ENCODE peak calls at places on chromosome 20, in ten cellular contexts. E, K, A, P, N, H, Q, V, R and Y are unnamed samples.

GRCh38 chr20:51532577-51533191 is 9.8 kb downstream of the NFATC2 start:
- DNase-seq in N (no peak), A (no peak), P (no peak), R (peak), V (no peak), K (peak), E (peak), H (no peak), Q (no peak), Y (no peak)

GRCh38 chr20:47355489-47356219 is 845 bp downstream of the ZMYND8 start:
- DNase-seq in K (no peak), E (peak), A (peak), V (no peak), R (no peak), H (no peak), Q (no peak), P (no peak), N (no peak), Y (no peak)

GRCh38 chr20:51457281-51457932 is 85.1 kb downstream of the NFATC2 start:
- DNase-seq in E (no peak), H (no peak), R (peak), V (peak), K (peak), N (no peak), P (no peak), A (peak), Q (peak), Y (no peak)

GRCh38 chr20:31945790-31946189 is 6.1 kb downstream of the PDRG1 start:
- DNase-seq in R (no peak), A (no peak), E (no peak), P (no peak), H (no peak), K (peak), Q (no peak), V (no peak), N (no peak), Y (no peak)

GRCh38 chr20:21185849-21186248 is 60.0 kb downstream of the KIZ start:
- DNase-seq in H (no peak), P (no peak), K (no peak), E (no peak), N (no peak), V (no peak), R (no peak), A (no peak), Q (no peak), Y (no peak)

GRCh38 chr20:41627611-41628244 is 9.6 kb upstream of the CHD6 start:
- DNase-seq in R (no peak), P (no peak), A (peak), K (no peak), V (no peak), Q (no peak), H (no peak), N (no peak), E (no peak), Y (no peak)

GRCh38 chr20:9035129-9035528 is 33.8 kb upstream of the PLCB4 start:
- DNase-seq in N (no peak), R (no peak), A (no peak), E (no peak), Q (peak), V (no peak), K (no peak), H (no peak), P (no peak), Y (no peak)

GRCh38 chr20:59648720-59649119 is 44.4 kb downstream of the PHACTR3 start:
- DNase-seq in A (no peak), V (no peak), R (no peak), N (peak), K (no peak), P (no peak), Q (no peak), E (no peak), H (no peak), Y (no peak)

GRCh38 chr20:13336308-13337089 is 115.4 kb downstream of the ISM1 start:
- DNase-seq in K (no peak), A (no peak), R (no peak), Q (no peak), V (peak), E (no peak), H (no peak), P (no peak), N (no peak), Y (no peak)

GRCh38 chr20:53960586-53961386 is 109.6 kb downstream of the BCAS1 start:
- DNase-seq in Q (no peak), V (no peak), P (no peak), E (no peak), H (no peak), K (no peak), A (no peak), N (no peak), R (no peak), Y (no peak)

GRCh38 chr20:15005300-15005986 is 668.0 kb upstream of the FLRT3 start:
- DNase-seq in V (no peak), R (no peak), E (no peak), K (no peak), N (no peak), A (no peak), P (no peak), H (peak), Q (no peak), Y (no peak)

GRCh38 chr20:55253765-55254164 is 751.6 kb downstream of the CBLN4 start:
- DNase-seq in K (no peak), E (no peak), Q (no peak), R (peak), P (no peak), V (no peak), N (no peak), A (no peak), H (peak), Y (no peak)

GRCh38 chr20:37202267-37202943 is 23.1 kb upstream of the MROH8 start:
- DNase-seq in V (peak), H (peak), K (no peak), A (peak), Q (peak), P (peak), E (no peak), R (peak), N (no peak), Y (peak)

GRCh38 chr20:55632592-55632991 is 372.7 kb downstream of the CBLN4 start:
- DNase-seq in Q (no peak), E (no peak), N (no peak), H (no peak), P (no peak), R (no peak), V (no peak), K (no peak), A (no peak), Y (no peak)

GRCh38 chr20:20225325-20225724 is 142.6 kb upstream of the INSM1 start:
- DNase-seq in R (no peak), Q (no peak), N (no peak), H (no peak), K (no peak), V (no peak), E (no peak), P (no peak), A (no peak), Y (no peak)

GRCh38 chr20:33685328-33686007 is 717 bp downstream of the E2F1 start:
- DNase-seq in R (peak), V (no peak), A (peak), H (no peak), K (no peak), E (no peak), N (no peak), P (no peak), Q (no peak), Y (peak)

GRCh38 chr20:62331347-62331746 is 28.6 kb downstream of the ADRM1 start:
- DNase-seq in R (no peak), P (no peak), H (no peak), A (no peak), K (peak), N (no peak), V (no peak), E (no peak), Q (no peak), Y (no peak)

GRCh38 chr20:8933391-8933807 is 135.5 kb upstream of the PLCB4 start:
- DNase-seq in N (no peak), H (no peak), P (no peak), Q (no peak), E (no peak), A (no peak), R (peak), K (no peak), V (no peak), Y (no peak)

GRCh38 chr20:50794846-50795634 is at the start of gene BCAS4:
- DNase-seq in H (peak), R (peak), V (peak), E (peak), A (peak), Q (peak), P (peak), N (peak), K (peak), Y (peak)

GRCh38 chr20:48739395-48740268 is 88.2 kb downstream of the PREX1 start:
- DNase-seq in N (no peak), R (no peak), A (no peak), E (no peak), P (no peak), K (no peak), H (no peak), V (no peak), Q (no peak), Y (no peak)

GRCh38 chr20:23225407-23226060 is 125.1 kb upstream of the NXT1 start:
- DNase-seq in N (no peak), V (peak), H (no peak), E (peak), R (peak), Q (no peak), A (no peak), K (peak), P (no peak), Y (no peak)

GRCh38 chr20:37417857-37418501 is 72.0 kb downstream of the SRC start:
- DNase-seq in K (no peak), A (no peak), N (no peak), Q (no peak), R (peak), V (no peak), E (no peak), P (no peak), H (no peak), Y (no peak)

GRCh38 chr20:9147553-9148024 is 78.7 kb downstream of the PLCB4 start:
- DNase-seq in E (no peak), P (no peak), V (peak), K (no peak), A (no peak), N (no peak), R (peak), H (no peak), Q (no peak), Y (no peak)

GRCh38 chr20:57526067-57526884 is 1.3 kb upstream of the CTCFL start:
- DNase-seq in P (peak), Q (peak), H (no peak), K (no peak), A (peak), V (no peak), N (no peak), E (no peak), R (no peak), Y (no peak)

GRCh38 chr20:25470045-25470444 is 62.6 kb downstream of the GINS1 start:
- DNase-seq in N (no peak), R (peak), A (peak), H (peak), E (no peak), Q (peak), V (no peak), K (no peak), P (peak), Y (peak)

GRCh38 chr20:48731581-48731980 is 96.2 kb downstream of the PREX1 start:
- DNase-seq in Q (no peak), H (no peak), A (no peak), E (no peak), V (no peak), K (no peak), N (no peak), P (no peak), R (no peak), Y (no peak)

DNA sequence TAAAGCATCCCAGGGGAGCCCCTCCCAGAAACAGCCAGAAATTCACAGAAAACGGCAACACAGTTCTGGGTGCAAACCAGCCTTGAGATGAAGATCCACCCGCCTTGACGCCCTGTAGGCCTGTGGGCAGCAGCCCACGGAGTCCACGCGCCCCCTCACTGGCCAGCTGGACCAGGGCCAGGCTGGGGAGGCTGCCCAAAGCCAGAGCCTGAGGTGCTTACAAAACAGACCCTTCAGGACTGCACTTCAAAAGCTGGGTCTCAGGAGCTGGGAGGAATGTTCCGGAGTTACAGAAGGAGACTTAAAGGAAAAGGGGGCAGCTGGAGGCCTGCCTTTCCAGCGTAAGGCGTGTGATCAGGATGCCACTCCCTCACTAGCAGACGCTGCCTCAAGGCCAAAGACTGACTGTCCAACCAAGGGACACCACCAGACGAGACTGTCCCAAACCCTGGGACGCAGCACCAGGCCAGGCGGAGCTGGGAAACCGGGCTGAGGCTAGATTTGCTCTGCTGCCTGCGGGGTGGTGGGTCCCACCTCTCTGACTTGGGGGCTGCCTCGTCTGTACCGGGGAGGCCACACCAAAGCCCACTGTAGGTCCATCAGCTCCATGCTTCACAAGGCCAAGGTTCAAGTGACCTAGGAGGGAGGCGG is 48.1 kb downstream of the RRBP1 start:
- DNase-seq in R (no peak), N (no peak), H (no peak), A (no peak), P (no peak), V (no peak), Q (no peak), E (no peak), K (no peak), Y (no peak)
- TF ChIP-seq CTCF in R (no peak), N (no peak), H (no peak), A (no peak), P (no peak), V (no peak), Q (no peak), E (no peak), K (no peak), Y (no peak)

DNA sequence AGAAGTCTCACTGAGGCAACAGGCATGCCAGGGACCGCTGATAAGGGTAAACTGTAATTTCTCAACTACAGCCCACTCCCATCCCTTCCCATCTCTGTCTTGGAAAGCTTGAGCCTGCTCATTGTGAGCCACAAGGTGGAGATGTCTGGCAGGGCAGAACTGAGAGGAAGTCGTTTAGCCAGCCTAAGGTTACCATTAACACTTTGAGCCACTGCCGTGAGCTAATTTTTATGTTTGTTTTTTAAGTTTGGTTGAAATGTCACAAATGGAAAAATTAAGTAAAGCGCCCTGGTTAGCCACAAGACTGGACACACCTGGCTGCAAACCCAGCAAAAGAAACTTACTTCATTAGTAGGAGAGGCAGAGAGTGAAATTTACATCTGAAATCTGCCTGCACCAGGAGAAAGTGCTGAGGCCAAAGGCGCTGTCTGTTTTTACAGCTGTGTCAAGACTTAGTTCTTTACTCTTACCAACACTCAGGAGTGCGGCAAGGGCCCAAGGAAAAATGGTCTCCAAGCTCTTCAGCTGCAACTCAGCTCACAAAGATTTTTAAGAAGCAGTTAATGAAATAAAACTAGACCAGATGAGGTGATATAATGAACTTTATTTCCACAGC is 50.0 kb upstream of the FAM83C start:
- DNase-seq in K (no peak), H (peak), A (no peak), Q (no peak), R (no peak), V (no peak), N (no peak), P (peak), E (no peak), Y (no peak)
- TF ChIP-seq CTCF in K (peak), H (peak), A (peak), Q (no peak), R (peak), V (no peak), N (peak), P (no peak), E (no peak), Y (peak)

GRCh38 chr20:58531063-58531462 is 15.9 kb upstream of the APCDD1L start:
- DNase-seq in V (no peak), H (no peak), E (no peak), Q (no peak), P (no peak), N (no peak), K (no peak), R (no peak), A (no peak), Y (no peak)
- TF ChIP-seq CTCF in V (no peak), H (no peak), E (no peak), Q (no peak), P (no peak), N (no peak), K (no peak), R (no peak), A (no peak), Y (no peak)

GRCh38 chr20:1469925-1470571 is 3.4 kb upstream of the NSFL1C start:
- DNase-seq in H (peak), E (peak), V (peak), P (peak), N (peak), K (peak), A (peak), R (peak), Q (peak), Y (peak)
- TF ChIP-seq CTCF in H (peak), E (peak), V (peak), P (peak), N (peak), K (peak), A (peak), R (peak), Q (peak), Y (peak)

GRCh38 chr20:46093531-46093930 is 3.8 kb upstream of the NCOA5 start:
- DNase-seq in N (no peak), Q (no peak), R (no peak), E (no peak), P (no peak), K (no peak), H (no peak), A (no peak), V (no peak), Y (no peak)
- TF ChIP-seq CTCF in N (no peak), Q (no peak), R (peak), E (no peak), P (no peak), K (no peak), H (no peak), A (peak), V (no peak), Y (no peak)

DNA sequence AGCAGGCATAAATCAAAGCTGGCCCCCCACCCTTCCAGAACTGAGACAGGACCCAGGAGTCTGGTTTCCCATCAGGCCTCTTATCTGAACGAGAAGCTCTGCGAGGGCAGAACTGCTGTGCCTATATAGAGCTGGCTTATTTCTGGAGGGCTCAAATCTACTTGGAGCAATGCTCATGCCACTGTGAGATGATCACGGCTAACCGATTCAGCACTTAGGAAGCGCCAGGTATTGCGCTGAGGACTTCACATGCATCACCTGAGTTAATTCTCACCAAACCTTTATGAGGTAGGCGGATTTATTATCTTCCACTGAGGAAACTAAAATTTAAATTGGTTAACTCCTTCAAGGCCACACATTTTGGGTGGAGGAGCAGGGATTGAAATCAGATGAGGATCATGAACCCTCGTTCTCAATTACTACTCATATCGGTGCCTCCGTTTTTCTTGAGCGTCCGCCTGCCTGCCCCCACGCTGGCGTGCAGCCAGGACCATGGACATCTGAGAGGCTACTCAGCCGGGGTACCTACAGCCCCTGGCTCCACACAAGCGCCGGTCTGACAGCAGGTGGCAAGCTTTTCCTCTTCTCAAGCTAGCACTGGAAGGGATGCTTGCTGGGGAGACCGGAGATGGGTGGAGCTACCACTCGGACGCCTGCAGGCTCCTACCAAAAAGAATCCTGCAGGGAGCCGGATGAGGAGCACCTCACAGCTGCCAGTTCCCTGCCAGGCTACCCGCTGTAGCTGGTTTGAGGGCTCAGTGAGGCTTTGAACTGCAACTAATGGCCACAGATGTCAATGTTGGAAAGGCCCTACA is 1.0 kb upstream of the PCIF1 start:
- DNase-seq in V (peak), E (peak), P (peak), Q (peak), H (peak), A (peak), N (peak), R (peak), K (peak), Y (peak)
- TF ChIP-seq CTCF in V (peak), E (peak), P (no peak), Q (no peak), H (peak), A (peak), N (peak), R (peak), K (peak), Y (peak)